ENCODE peak calls at places on chromosome 5, in four cellular contexts. One of them, this sample, is unnamed.

GRCh38 chr5:10338996-10339903 is 14.2 kb upstream of the MARCHF6 start:
- DNase-seq in GM12878: no peak
- DNase-seq in HepG2: no peak
- DNase-seq in H1: no peak
- DNase-seq in this sample: no peak

GRCh38 chr5:151146003-151146524 is 11.5 kb downstream of the ANXA6 start:
- DNase-seq in GM12878: no peak
- DNase-seq in HepG2: no peak
- DNase-seq in H1: no peak
- DNase-seq in this sample: no peak

GRCh38 chr5:98796197-98796972 is 22.9 kb downstream of the RGMB start:
- DNase-seq in GM12878: no peak
- DNase-seq in HepG2: peak; percentile 62
- DNase-seq in H1: no peak
- DNase-seq in this sample: peak; percentile 35

GRCh38 chr5:113474100-113474700 is 14.1 kb downstream of the MCC start:
- DNase-seq in GM12878: no peak
- DNase-seq in HepG2: no peak
- DNase-seq in H1: no peak
- DNase-seq in this sample: no peak

GRCh38 chr5:62115009-62115408 is 191.0 kb upstream of the KIF2A start:
- DNase-seq in GM12878: no peak
- DNase-seq in HepG2: no peak
- DNase-seq in H1: no peak
- DNase-seq in this sample: no peak

GRCh38 chr5:126718246-126718868 is 58.6 kb upstream of the LMNB1 start:
- DNase-seq in GM12878: no peak
- DNase-seq in HepG2: no peak
- DNase-seq in H1: peak; percentile 3
- DNase-seq in this sample: peak; percentile 51

GRCh38 chr5:132387649-132388117 is 18.2 kb downstream of the SLC22A5 start:
- DNase-seq in GM12878: no peak
- DNase-seq in HepG2: no peak
- DNase-seq in H1: no peak
- DNase-seq in this sample: no peak

GRCh38 chr5:77087484-77088291 is 603 bp upstream of the ZBED3 start:
- DNase-seq in GM12878: no peak
- DNase-seq in HepG2: peak; percentile 56
- DNase-seq in H1: no peak
- DNase-seq in this sample: no peak

GRCh38 chr5:1778138-1779020 is 21.3 kb downstream of the MRPL36 start:
- DNase-seq in GM12878: no peak
- DNase-seq in HepG2: no peak
- DNase-seq in H1: no peak
- DNase-seq in this sample: no peak

DNA sequence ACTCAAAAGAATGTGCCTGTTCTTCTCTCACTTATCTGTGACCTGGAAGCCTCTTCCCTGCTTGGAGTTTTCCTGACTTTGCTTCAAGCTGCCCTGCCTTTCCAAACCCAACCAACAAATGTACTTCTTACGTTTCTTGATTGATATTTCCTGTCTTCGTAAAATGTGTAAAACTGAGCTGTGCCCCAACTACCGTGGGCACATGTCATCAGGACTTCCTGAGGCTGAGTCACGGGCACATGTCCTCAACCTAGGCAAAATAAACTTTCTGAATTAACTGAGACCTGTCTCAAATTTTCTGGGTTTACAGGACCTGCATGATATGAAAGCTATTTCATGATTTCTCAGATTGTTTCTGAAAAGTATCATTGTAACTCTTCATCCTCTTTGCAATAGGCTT is 145.4 kb downstream of the FBXL7 start:
- DNase-seq in GM12878: no peak
- DNase-seq in HepG2: no peak
- DNase-seq in H1: no peak
- DNase-seq in this sample: no peak
- TF ChIP-seq YY1 in GM12878: no peak
- TF ChIP-seq YY1 in HepG2: no peak
- TF ChIP-seq YY1 in H1: no peak
- TF ChIP-seq YY1 in this sample: no peak

GRCh38 chr5:111198281-111198948 is 25.8 kb upstream of the CAMK4 start:
- DNase-seq in GM12878: no peak
- DNase-seq in HepG2: no peak
- DNase-seq in H1: no peak
- DNase-seq in this sample: no peak
- TF ChIP-seq SUZ12 in GM12878: no peak
- TF ChIP-seq SUZ12 in HepG2: no peak
- TF ChIP-seq SUZ12 in H1: no peak
- TF ChIP-seq SUZ12 in this sample: no peak

GRCh38 chr5:52497133-52497693 is 290.5 kb upstream of the ITGA1 start:
- DNase-seq in GM12878: no peak
- DNase-seq in HepG2: no peak
- DNase-seq in H1: no peak
- DNase-seq in this sample: no peak

GRCh38 chr5:52502591-52502990 is 285.1 kb upstream of the ITGA1 start:
- DNase-seq in GM12878: no peak
- DNase-seq in HepG2: no peak
- DNase-seq in H1: no peak
- DNase-seq in this sample: no peak

DNA sequence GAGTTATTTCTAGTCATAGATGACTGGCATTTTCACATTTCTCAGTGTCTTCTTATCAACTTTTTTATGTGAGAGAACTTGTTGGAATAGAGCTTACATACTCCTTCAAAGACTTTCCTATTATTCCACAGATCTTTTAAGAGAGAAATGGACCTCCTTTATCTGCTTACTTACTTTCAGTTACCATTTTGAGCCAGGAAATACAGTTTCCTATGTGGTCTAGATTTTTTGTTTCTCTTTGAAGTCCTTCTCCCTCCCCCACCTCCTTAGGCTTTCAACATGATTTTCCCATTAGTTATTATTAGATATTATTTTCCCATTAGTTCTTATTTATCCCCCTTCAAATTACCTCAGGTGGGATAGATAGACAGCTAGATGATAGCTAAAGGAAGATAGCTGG is 289.1 kb upstream of the ITGA1 start:
- DNase-seq in GM12878: no peak
- DNase-seq in HepG2: no peak
- DNase-seq in H1: no peak
- DNase-seq in this sample: no peak
- H3K9ac ChIP-seq in GM12878: no peak overlapping the region
- H3K9ac ChIP-seq in HepG2: no peak overlapping the region
- H3K9ac ChIP-seq in H1: no peak overlapping the region
- H3K9ac ChIP-seq in this sample: no peak overlapping the region

DNA sequence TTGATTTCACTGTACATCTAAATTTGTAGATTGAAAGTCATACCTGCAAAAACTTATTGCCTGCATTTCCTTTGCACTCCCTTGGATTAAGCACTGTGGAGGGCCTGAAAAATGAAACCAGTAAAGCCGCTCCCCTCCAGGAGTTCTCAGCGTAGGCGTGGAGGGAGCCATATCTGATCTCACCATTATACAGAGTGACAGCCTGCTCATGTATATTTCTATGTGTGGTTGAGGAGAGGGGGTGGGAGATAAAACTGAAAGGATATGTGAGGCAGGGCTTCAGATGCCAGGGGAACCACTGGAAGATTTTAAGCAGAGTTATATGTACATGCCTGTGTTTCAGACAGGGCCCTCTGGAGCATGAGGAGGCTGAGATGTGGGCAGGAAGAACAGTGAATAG is 303.0 kb downstream of the MSX2 start:
- DNase-seq in GM12878: no peak
- DNase-seq in HepG2: no peak
- DNase-seq in H1: no peak
- DNase-seq in this sample: no peak
- TF ChIP-seq YY1 in GM12878: no peak
- TF ChIP-seq YY1 in HepG2: no peak
- TF ChIP-seq YY1 in H1: no peak
- TF ChIP-seq YY1 in this sample: no peak

GRCh38 chr5:80714570-80715298 is 60.0 kb upstream of the DHFR start:
- DNase-seq in GM12878: no peak
- DNase-seq in HepG2: no peak
- DNase-seq in H1: no peak
- DNase-seq in this sample: no peak

GRCh38 chr5:80713640-80714039 is 58.9 kb upstream of the DHFR start:
- DNase-seq in GM12878: no peak
- DNase-seq in HepG2: no peak
- DNase-seq in H1: no peak
- DNase-seq in this sample: no peak

GRCh38 chr5:80711938-80712337 is 57.2 kb upstream of the DHFR start:
- DNase-seq in GM12878: no peak
- DNase-seq in HepG2: peak; percentile 44
- DNase-seq in H1: no peak
- DNase-seq in this sample: peak; percentile 36

GRCh38 chr5:80711216-80711615 is 56.4 kb upstream of the DHFR start:
- DNase-seq in GM12878: no peak
- DNase-seq in HepG2: no peak
- DNase-seq in H1: no peak
- DNase-seq in this sample: no peak

GRCh38 chr5:80712914-80713313 is 58.1 kb upstream of the DHFR start:
- DNase-seq in GM12878: no peak
- DNase-seq in HepG2: peak; percentile 73
- DNase-seq in H1: no peak
- DNase-seq in this sample: no peak
- TF ChIP-seq SUZ12 in GM12878: no peak
- TF ChIP-seq SUZ12 in HepG2: no peak
- TF ChIP-seq SUZ12 in H1: no peak
- TF ChIP-seq SUZ12 in this sample: no peak

DNA sequence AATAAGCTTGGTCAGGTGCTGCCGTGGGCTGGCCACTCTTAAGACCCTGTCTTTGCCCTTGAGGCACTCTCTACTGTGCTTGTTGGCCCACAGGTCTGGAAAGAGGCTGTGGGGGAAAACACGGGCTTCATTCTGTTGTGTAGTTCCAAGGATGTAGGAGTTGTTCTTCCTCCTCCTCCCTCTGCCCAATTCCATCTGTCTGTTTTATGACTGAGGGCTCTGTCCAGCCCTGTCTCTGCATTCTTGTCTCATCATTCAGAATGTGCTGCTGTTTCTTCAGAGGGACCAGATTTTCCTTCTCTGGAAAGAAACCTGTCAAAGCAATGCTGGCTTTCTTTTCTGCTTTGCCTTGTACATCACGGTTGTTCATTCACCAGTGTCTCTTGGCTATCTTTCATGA is 84.1 kb downstream of the MAP1B start:
- DNase-seq in GM12878: no peak
- DNase-seq in HepG2: no peak
- DNase-seq in H1: no peak
- DNase-seq in this sample: no peak
- H3K9ac ChIP-seq in GM12878: no peak overlapping the region
- H3K9ac ChIP-seq in HepG2: no peak overlapping the region
- H3K9ac ChIP-seq in H1: no peak overlapping the region
- H3K9ac ChIP-seq in this sample: no peak overlapping the region

This sample was measured in NT2/D1.